ENCODE peak calls at places on chromosome 18, in five cellular contexts. X, H, J, C and K are unnamed samples.
A peak's percentile ranks its signal among the peaks of the same experiment; 100 is the strongest.

GRCh38 chr18:45894818-45895217 is 69.3 kb downstream of the SIGLEC15 start:
- DNase-seq in X (no peak), J (no peak), H (no peak), C (no peak), K (no peak)

GRCh38 chr18:48540329-48541025 is 1.6 kb downstream of the CTIF start:
- DNase-seq in H (no peak), C (peak; percentile 41), J (peak; percentile 61), X (peak; percentile 47), K (peak; percentile 68)

GRCh38 chr18:44514106-44514505 is 166.6 kb upstream of the SETBP1 start:
- DNase-seq in X (no peak), J (no peak), H (no peak), C (no peak), K (no peak)

GRCh38 chr18:653512-653911 is 3.9 kb upstream of the TYMS start:
- DNase-seq in X (no peak), C (no peak), H (no peak), J (no peak), K (no peak)

GRCh38 chr18:75161629-75162028 is 47.3 kb downstream of the PTGR3 start:
- DNase-seq in X (peak; percentile 65), H (no peak), J (no peak), C (peak; percentile 32), K (peak; percentile 82)

GRCh38 chr18:21448301-21448700 is 152.2 kb downstream of the ESCO1 start:
- DNase-seq in J (no peak), X (no peak), H (no peak), C (no peak), K (no peak)

GRCh38 chr18:12639990-12640880 is 17.7 kb downstream of the SPIRE1 start:
- DNase-seq in C (peak; percentile 46), J (no peak), X (no peak), H (no peak), K (no peak)

GRCh38 chr18:59605633-59606192 is 91.5 kb downstream of the CCBE1 start:
- DNase-seq in J (no peak), H (no peak), C (no peak), X (no peak), K (no peak)

GRCh38 chr18:61236476-61237057 is 96.7 kb upstream of the CDH20 start:
- DNase-seq in X (no peak), H (no peak), J (no peak), C (no peak), K (no peak)

GRCh38 chr18:67509711-67510110 is 6.8 kb downstream of the DSEL start:
- DNase-seq in X (no peak), H (no peak), J (no peak), C (no peak), K (no peak)

GRCh38 chr18:42784612-42785011 is 330.9 kb downstream of the RIT2 start:
- DNase-seq in X (no peak), C (no peak), H (no peak), J (no peak), K (no peak)

GRCh38 chr18:1011342-1011741 is 106.7 kb downstream of the ADCYAP1 start:
- DNase-seq in X (no peak), H (no peak), C (no peak), J (no peak), K (no peak)

GRCh38 chr18:56358608-56359007 is 279.8 kb downstream of the TXNL1 start:
- DNase-seq in J (no peak), C (no peak), H (no peak), X (no peak), K (peak; percentile 20)

GRCh38 chr18:60100805-60101204 is 201.0 kb downstream of the PMAIP1 start:
- DNase-seq in J (no peak), X (no peak), H (no peak), C (no peak), K (peak; percentile 24)

GRCh38 chr18:41036346-41036745 is 918.7 kb upstream of the PIK3C3 start:
- DNase-seq in C (no peak), X (no peak), J (no peak), H (no peak), K (no peak)

GRCh38 chr18:13696961-13697360 is 29.4 kb downstream of the FAM210A start:
- DNase-seq in X (no peak), C (no peak), J (no peak), H (no peak), K (no peak)

GRCh38 chr18:58635891-58636290 is 7.0 kb upstream of the ALPK2 start:
- DNase-seq in H (no peak), J (no peak), X (no peak), C (no peak), K (no peak)

GRCh38 chr18:24862225-24862893 is 401.9 kb downstream of the HRH4 start:
- DNase-seq in C (no peak), H (no peak), X (no peak), J (peak; percentile 38), K (no peak)

GRCh38 chr18:48866028-48866733 is 84.6 kb downstream of the SMAD7 start:
- DNase-seq in J (no peak), X (no peak), H (no peak), C (no peak), K (no peak)

GRCh38 chr18:23401400-23402347 is 51.4 kb upstream of the RIOK3 start:
- DNase-seq in J (peak; percentile 24), C (peak; percentile 33), H (no peak), X (no peak), K (no peak)

GRCh38 chr18:46268662-46269061 is 164.5 kb downstream of the HAUS1 start:
- DNase-seq in H (no peak), J (no peak), X (no peak), C (no peak), K (no peak)

GRCh38 chr18:31451625-31452024 is 4.1 kb downstream of the DSG3 start:
- DNase-seq in X (peak; percentile 46), H (no peak), C (no peak), J (no peak), K (no peak)

GRCh38 chr18:23229472-23229871 is 94.2 kb downstream of the CABLES1 start:
- DNase-seq in H (no peak), X (no peak), C (no peak), J (no peak), K (no peak)

GRCh38 chr18:59202258-59202820 is 17.6 kb upstream of the GRP start:
- DNase-seq in C (no peak), H (no peak), J (no peak), X (no peak), K (no peak)

GRCh38 chr18:77206676-77207370 is 42.8 kb upstream of the GALR1 start:
- DNase-seq in H (no peak), X (no peak), C (no peak), J (no peak), K (no peak)

GRCh38 chr18:28176933-28177827 is at the start of gene CDH2:
- DNase-seq in J (peak; percentile 71), C (peak; percentile 72), H (no peak), X (no peak), K (no peak)

GRCh38 chr18:24488824-24489493 is 28.5 kb downstream of the HRH4 start:
- DNase-seq in H (peak; percentile 40), X (peak; percentile 31), C (no peak), J (peak; percentile 33), K (peak; percentile 41)

GRCh38 chr18:49061906-49062831 is 111.4 kb upstream of the SMAD7 start:
- DNase-seq in J (no peak), H (no peak), C (no peak), X (no peak), K (no peak)

GRCh38 chr18:79856119-79857080 is 58.7 kb downstream of the KCNG2 start:
- DNase-seq in X (no peak), C (no peak), H (no peak), J (peak; percentile 9), K (peak; percentile 36)

GRCh38 chr18:25097119-25098114 is 254.5 kb downstream of the ZNF521 start:
- DNase-seq in J (no peak), C (no peak), X (no peak), H (no peak), K (no peak)

GRCh38 chr18:60664736-60665135 is 292.2 kb upstream of the MC4R start:
- DNase-seq in C (no peak), J (no peak), X (no peak), H (no peak), K (no peak)

GRCh38 chr18:79366177-79367094 is 29.3 kb upstream of the NFATC1 start:
- DNase-seq in H (no peak), J (no peak), X (no peak), C (no peak), K (no peak)

GRCh38 chr18:51153659-51154371 is 43.7 kb downstream of the MEX3C start:
- DNase-seq in H (no peak), J (no peak), C (no peak), X (no peak), K (no peak)